ENCODE peak calls at places on chromosomes 7 and 10, in seven cellular contexts. G, F, M, A, J, I and P are unnamed samples.
A peak's percentile ranks its signal among the peaks of the same experiment; 100 is the strongest.

GRCh38 chr10:93068411-93069244 is 5.1 kb upstream of the CYP26A1 start:
- DNase-seq in G (no peak), F (peak; percentile 72), M (no peak), A (no peak), J (peak; percentile 60), I (peak; percentile 74), P (no peak)

GRCh38 chr10:125177641-125178640 is 17.6 kb upstream of the CTBP2 start:
- DNase-seq in G (no peak), F (no peak), M (peak; percentile 34), A (no peak), J (no peak), I (no peak), P (no peak)

GRCh38 chr7:117248810-117249209 is 74.0 kb downstream of the WNT2 start:
- DNase-seq in G (no peak), F (no peak), M (no peak), A (no peak), J (peak; percentile 4), I (no peak), P (no peak)

GRCh38 chr7:52540041-52540440 is 495.4 kb upstream of the POM121L12 start:
- DNase-seq in G (no peak), F (no peak), M (no peak), A (no peak), J (no peak), I (no peak), P (no peak)

GRCh38 chr7:2572101-2572842 is 13.5 kb downstream of the IQCE start:
- DNase-seq in G (no peak), F (no peak), M (peak; percentile 70), A (no peak), J (peak; percentile 62), I (no peak), P (no peak)

GRCh38 chr7:826230-826905 is 5.9 kb upstream of the SUN1 start:
- DNase-seq in G (no peak), F (no peak), M (peak; percentile 76), A (no peak), J (no peak), I (no peak), P (no peak)

GRCh38 chr7:5646846-5647245 is 134.6 kb downstream of the RNF216 start:
- DNase-seq in G (no peak), F (no peak), M (no peak), A (peak; percentile 44), J (peak; percentile 85), I (no peak), P (peak; percentile 44)

GRCh38 chr7:11747715-11748485 is 84.1 kb downstream of the THSD7A start:
- DNase-seq in G (no peak), F (no peak), M (no peak), A (no peak), J (no peak), I (no peak), P (no peak)

GRCh38 chr10:104351067-104351681 is 2.5 kb upstream of the CFAP58 start:
- DNase-seq in G (no peak), F (no peak), M (no peak), A (no peak), J (peak; percentile 52), I (no peak), P (no peak)

GRCh38 chr7:84975586-84976185 is 211.2 kb downstream of the SEMA3D start:
- DNase-seq in G (no peak), F (no peak), M (no peak), A (peak; percentile 1), J (peak; percentile 50), I (no peak), P (no peak)

GRCh38 chr7:37277513-37277912 is 171.2 kb downstream of the ELMO1 start:
- DNase-seq in G (no peak), F (no peak), M (no peak), A (no peak), J (no peak), I (no peak), P (no peak)

GRCh38 chr7:77439572-77439971 is 23.4 kb upstream of the GSAP start:
- DNase-seq in G (peak; percentile 48), F (no peak), M (no peak), A (no peak), J (peak; percentile 34), I (no peak), P (no peak)

GRCh38 chr10:12750526-12751201 is 250.8 kb downstream of the CCDC3 start:
- DNase-seq in G (no peak), F (no peak), M (no peak), A (no peak), J (no peak), I (no peak), P (no peak)

GRCh38 chr7:157873181-157873580 is 536.4 kb downstream of the DNAJB6 start:
- DNase-seq in G (no peak), F (no peak), M (peak; percentile 74), A (no peak), J (no peak), I (no peak), P (no peak)

GRCh38 chr10:75408911-75409885 is 7.6 kb upstream of the ZNF503 start:
- DNase-seq in G (peak; percentile 78), F (peak; percentile 84), M (peak; percentile 88), A (no peak), J (peak; percentile 67), I (peak; percentile 75), P (no peak)

GRCh38 chr10:86261933-86262665 is 104.5 kb downstream of the GRID1 start:
- DNase-seq in G (no peak), F (peak; percentile 26), M (peak; percentile 59), A (no peak), J (no peak), I (peak; percentile 66), P (no peak)

GRCh38 chr10:27448926-27449325 is 55.2 kb upstream of the RAB18 start:
- DNase-seq in G (no peak), F (no peak), M (no peak), A (peak; percentile 24), J (peak; percentile 8), I (no peak), P (no peak)

GRCh38 chr7:22066484-22066883 is 120.8 kb upstream of the CDCA7L start:
- DNase-seq in G (no peak), F (no peak), M (no peak), A (no peak), J (no peak), I (no peak), P (no peak)

GRCh38 chr10:66555061-66555460 is 370.8 kb upstream of the LRRTM3 start:
- DNase-seq in G (no peak), F (no peak), M (no peak), A (no peak), J (no peak), I (no peak), P (no peak)

GRCh38 chr7:33671521-33672262 is 233.6 kb upstream of the BMPER start:
- DNase-seq in G (no peak), F (no peak), M (no peak), A (no peak), J (no peak), I (no peak), P (no peak)

GRCh38 chr10:62581351-62581750 is 207.2 kb downstream of the ZNF365 start:
- DNase-seq in G (no peak), F (no peak), M (no peak), A (no peak), J (no peak), I (no peak), P (no peak)

GRCh38 chr10:97121084-97121483 is 64.7 kb downstream of the SLIT1 start:
- DNase-seq in G (no peak), F (no peak), M (peak; percentile 4), A (no peak), J (no peak), I (no peak), P (no peak)

GRCh38 chr7:28329616-28330373 is 82.5 kb upstream of the CREB5 start:
- DNase-seq in G (no peak), F (no peak), M (no peak), A (no peak), J (peak; percentile 29), I (no peak), P (no peak)

GRCh38 chr10:72277340-72277995 is 3.7 kb downstream of the DDIT4 start:
- DNase-seq in G (no peak), F (no peak), M (no peak), A (no peak), J (peak; percentile 71), I (no peak), P (no peak)

GRCh38 chr10:132188331-132188730 is 1.6 kb downstream of the DPYSL4 start:
- DNase-seq in G (no peak), F (no peak), M (no peak), A (no peak), J (no peak), I (no peak), P (no peak)

GRCh38 chr10:103635580-103635979 is 142.1 kb downstream of the NEURL1 start:
- DNase-seq in G (peak; percentile 45), F (no peak), M (no peak), A (no peak), J (no peak), I (no peak), P (no peak)

GRCh38 chr7:29189743-29190201 is 4.8 kb upstream of the CHN2 start:
- DNase-seq in G (peak; percentile 55), F (peak; percentile 77), M (peak; percentile 86), A (no peak), J (peak; percentile 54), I (peak; percentile 97), P (no peak)

GRCh38 chr10:96208271-96208670 is 63.1 kb downstream of the BLNK start:
- DNase-seq in G (no peak), F (no peak), M (no peak), A (no peak), J (no peak), I (no peak), P (no peak)

GRCh38 chr7:4725014-4725951 is 43.2 kb downstream of the FOXK1 start:
- DNase-seq in G (peak; percentile 89), F (peak; percentile 35), M (peak; percentile 92), A (peak; percentile 71), J (peak; percentile 92), I (no peak), P (peak; percentile 70)